ENCODE peak calls at places on chromosome 1, in five cellular contexts. D is AG10803; A is lung microvascular endothelial cell; U is left colon; I is stimulated activated CD4-positive, alpha-beta T cell treated with anti-CD3 and anti-CD28 coated beads, Interleukin-4, amount 100 ng/mL, for 48 hours. B is an unnamed sample.

GRCh38 chr1:183106746-183107145 is 79.3 kb upstream of the LAMC2 start:
- DNase-seq in I (no peak), D (no peak), U (no peak), A (no peak), B (no peak)

GRCh38 chr1:53163291-53163768 is 20.9 kb upstream of the SLC1A7 start:
- DNase-seq in I (no peak), A (no peak), U (no peak), D (peak; percentile 34), B (no peak)

GRCh38 chr1:179251675-179252074 is 22.2 kb upstream of the ABL2 start:
- DNase-seq in A (peak; percentile 52), D (peak; percentile 63), U (no peak), I (no peak), B (peak; percentile 49)

GRCh38 chr1:59285691-59286090 is 11.2 kb upstream of the FGGY start:
- DNase-seq in D (peak; percentile 70), I (no peak), A (no peak), U (no peak), B (no peak)

GRCh38 chr1:2800664-2801045 is 838 bp downstream of the TTC34 start:
- DNase-seq in D (no peak), U (peak; percentile 17), I (no peak), A (no peak), B (no peak)

GRCh38 chr1:94746635-94747525 is 73.3 kb upstream of the SLC44A3 start:
- DNase-seq in A (no peak), U (no peak), D (peak; percentile 52), I (no peak), B (no peak)

GRCh38 chr1:192810253-192810880 is 1.5 kb downstream of the RGS2 start:
- DNase-seq in I (no peak), A (no peak), D (no peak), U (no peak), B (no peak)

GRCh38 chr1:192491804-192492554 is 83.6 kb upstream of the RGS1 start:
- DNase-seq in U (no peak), I (no peak), D (peak; percentile 15), A (peak; percentile 48), B (no peak)

GRCh38 chr1:158024737-158025136 is 31.3 kb downstream of the KIRREL1 start:
- DNase-seq in D (no peak), A (no peak), I (no peak), U (no peak), B (no peak)

GRCh38 chr1:43537423-43538142 is 6.9 kb downstream of the PTPRF start:
- DNase-seq in I (no peak), A (peak; percentile 33), U (peak; percentile 76), D (no peak), B (no peak)

GRCh38 chr1:10918531-10918930 is 93.9 kb upstream of the TARDBP start:
- DNase-seq in I (no peak), D (peak; percentile 68), U (no peak), A (no peak), B (no peak)

GRCh38 chr1:117286562-117286961 is 75.8 kb upstream of the VTCN1 start:
- DNase-seq in I (no peak), A (no peak), D (no peak), U (no peak), B (no peak)

GRCh38 chr1:26538480-26539412 is 9.2 kb downstream of the RPS6KA1 start:
- DNase-seq in D (peak; percentile 29), A (peak; percentile 47), I (peak; percentile 40), U (no peak), B (peak; percentile 30)

GRCh38 chr1:206715120-206715519 is 30.4 kb downstream of the MAPKAPK2 start:
- DNase-seq in D (no peak), I (no peak), A (no peak), U (no peak), B (no peak)

GRCh38 chr1:10267319-10267718 is 56.9 kb downstream of the KIF1B start:
- DNase-seq in A (peak; percentile 25), D (peak; percentile 33), I (no peak), U (no peak), B (no peak)

B was measured in dermis microvascular lymphatic vessel endothelial cell.